ENCODE peak calls at places on chromosomes 3 and 15, in eight cellular contexts. D, B, Z, T, M, Y, U and V are unnamed samples. For H3K27me3, the result is how much of the 10 kb centered on the place peaks cover.

GRCh38 chr3:48215876-48216275 is 7.4 kb upstream of the CAMP start:
- DNase-seq in D (no peak), B (no peak), Z (peak), T (peak), M (no peak), Y (no peak), U (peak), V (no peak)

GRCh38 chr15:40182358-40183029 is 21.6 kb downstream of the BUB1B start:
- DNase-seq in D (no peak), B (no peak), Z (no peak), T (no peak), M (no peak), Y (no peak), U (no peak), V (no peak)

GRCh38 chr3:77041156-77041696 is 1.3 kb downstream of the ROBO2 start:
- DNase-seq in D (no peak), B (no peak), Z (no peak), T (no peak), M (peak), Y (no peak), U (no peak), V (no peak)

GRCh38 chr15:65952425-65953053 is 83.2 kb downstream of the RAB11A start:
- DNase-seq in D (peak), B (no peak), Z (no peak), T (no peak), M (peak), Y (no peak), U (no peak), V (no peak)

GRCh38 chr15:32682569-32682968 is 35.2 kb upstream of the GREM1 start:
- DNase-seq in D (no peak), B (no peak), Z (no peak), T (no peak), M (no peak), Y (no peak), U (no peak), V (no peak)

GRCh38 chr3:181909241-181909640 is 197.5 kb downstream of the SOX2 start:
- DNase-seq in D (no peak), B (no peak), Z (no peak), T (no peak), M (no peak), Y (no peak), U (no peak), V (no peak)

GRCh38 chr15:92869263-92869940 is 30.7 kb upstream of the CHD2 start:
- DNase-seq in D (peak), B (peak), Z (no peak), T (no peak), M (no peak), Y (no peak), U (no peak), V (no peak)

GRCh38 chr15:48865387-48866079 is 12.4 kb upstream of the EID1 start:
- DNase-seq in D (peak), B (no peak), Z (no peak), T (no peak), M (peak), Y (no peak), U (no peak), V (no peak)

GRCh38 chr3:11629716-11630115 is 14.0 kb downstream of the VGLL4 start:
- DNase-seq in D (no peak), B (no peak), Z (no peak), T (no peak), M (no peak), Y (no peak), U (no peak), V (no peak)

GRCh38 chr3:143266936-143267335 is 147.4 kb downstream of the CHST2 start:
- DNase-seq in D (no peak), B (no peak), Z (no peak), T (no peak), M (no peak), Y (no peak), U (no peak), V (no peak)

GRCh38 chr3:194893121-194893979 is 207.7 kb downstream of the FAM43A start:
- DNase-seq in D (no peak), B (no peak), Z (no peak), T (no peak), M (no peak), Y (no peak), U (no peak), V (no peak)

GRCh38 chr3:159711560-159712333 is 276.9 kb upstream of the IL12A start:
- DNase-seq in D (peak), B (no peak), Z (no peak), T (no peak), M (peak), Y (no peak), U (no peak), V (no peak)

GRCh38 chr3:14125193-14126016 is 553 bp downstream of the TMEM43 start:
- DNase-seq in D (peak), B (peak), Z (peak), T (no peak), M (peak), Y (peak), U (peak), V (peak)

GRCh38 chr15:32651229-32651837 is 9.8 kb downstream of the SCG5 start:
- DNase-seq in D (peak), B (no peak), Z (peak), T (no peak), M (peak), Y (peak), U (peak), V (peak)

GRCh38 chr3:64163019-64163754 is 62.1 kb downstream of the PRICKLE2 start:
- DNase-seq in D (no peak), B (peak), Z (no peak), T (no peak), M (no peak), Y (no peak), U (no peak), V (no peak)
- H3K27ac ChIP-seq in D (no peak), B (peak), Z (peak), T (no peak), M (no peak), Y (no peak), U (no peak), V (no peak)

GRCh38 chr3:102466001-102466400 is 31.2 kb downstream of the ZPLD1 start:
- DNase-seq in D (peak), B (no peak), Z (no peak), T (no peak), M (no peak), Y (no peak), U (no peak), V (no peak)
- H3K27me3 ChIP-seq in D (under half), B (under half), Z (under half), T (under half), M (under half), Y (under half), U (under half), V (under half)

GRCh38 chr3:184785856-184786255 is 26.1 kb upstream of the VPS8 start:
- DNase-seq in D (no peak), B (no peak), Z (no peak), T (no peak), M (no peak), Y (no peak), U (no peak), V (no peak)
- H3K27ac ChIP-seq in D (no peak), B (no peak), Z (no peak), T (no peak), M (no peak), Y (no peak), U (no peak), V (no peak)

DNA sequence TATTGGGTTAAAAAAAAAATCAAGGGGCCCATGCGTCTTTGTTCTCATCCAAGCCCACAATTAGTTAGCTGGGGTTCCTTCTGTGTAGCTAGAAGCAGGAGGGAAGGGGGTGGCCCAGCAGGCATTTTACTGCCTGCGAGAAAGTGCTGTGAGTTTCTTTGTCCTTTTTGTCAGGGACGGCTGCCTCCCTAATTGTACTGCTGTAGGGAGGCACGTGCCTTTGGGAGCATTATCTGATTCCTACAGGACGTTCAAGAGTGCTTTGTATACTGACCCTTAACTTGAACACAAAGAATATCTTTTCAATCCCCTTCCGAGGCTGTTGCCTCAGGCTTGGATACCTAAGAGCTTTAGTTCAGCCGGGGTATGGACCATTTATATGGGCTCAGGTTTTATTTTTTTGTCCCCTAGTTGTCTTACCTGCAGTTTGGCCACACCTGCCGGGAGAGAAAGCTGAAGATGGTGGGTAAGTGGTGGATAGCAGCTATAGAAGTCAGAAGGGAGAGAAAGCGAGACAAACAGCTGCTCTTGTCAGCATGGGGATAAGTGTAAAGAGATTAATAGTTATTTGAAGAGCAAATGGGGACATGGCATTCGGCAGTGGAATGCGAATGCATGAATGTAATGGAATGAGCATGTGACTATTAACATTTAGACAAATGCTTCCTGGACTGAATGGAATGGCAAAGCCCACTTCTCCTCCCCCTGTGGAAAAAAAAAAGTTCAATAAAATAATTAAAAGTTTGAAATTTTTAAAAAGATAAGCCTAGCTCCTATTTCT is 175.2 kb downstream of the TP63 start:
- DNase-seq in D (peak), B (no peak), Z (no peak), T (no peak), M (peak), Y (no peak), U (no peak), V (no peak)
- H3K27me3 ChIP-seq in D (under half), B (under half), Z (under half), T (under half), M (half or more), Y (under half), U (under half), V (under half)

DNA sequence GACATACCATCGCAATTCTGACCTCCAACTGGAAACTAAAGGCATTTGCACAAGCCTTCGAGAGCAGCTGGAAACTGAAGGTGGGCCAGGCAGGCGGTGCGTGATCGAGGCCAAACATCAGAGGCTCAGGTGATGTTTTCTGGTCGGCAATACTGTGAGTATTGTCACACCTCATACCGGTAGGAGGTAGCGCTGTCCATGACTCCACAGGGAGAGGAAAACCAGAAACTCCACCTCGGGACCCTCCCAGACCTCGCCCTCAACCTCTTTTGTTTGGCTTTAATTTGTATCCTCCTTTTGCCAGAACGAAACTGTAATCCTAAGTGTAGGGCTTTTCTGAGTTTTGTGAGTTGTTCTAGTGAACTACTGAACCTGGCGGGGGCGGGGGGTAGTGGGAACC is 43.6 kb downstream of the LDHAL6B start:
- DNase-seq in D (no peak), B (no peak), Z (no peak), T (no peak), M (no peak), Y (no peak), U (peak), V (no peak)
- H3K27ac ChIP-seq in D (no peak), B (no peak), Z (no peak), T (no peak), M (no peak), Y (no peak), U (peak), V (no peak)

GRCh38 chr3:55852326-55852725 is 365.2 kb upstream of the WNT5A start:
- DNase-seq in D (no peak), B (no peak), Z (no peak), T (no peak), M (no peak), Y (no peak), U (no peak), V (no peak)
- H3K27me3 ChIP-seq in D (under half), B (under half), Z (under half), T (under half), M (under half), Y (under half), U (under half), V (under half)

GRCh38 chr15:60389261-60390077 is 8.3 kb downstream of the ANXA2 start:
- DNase-seq in D (no peak), B (no peak), Z (no peak), T (no peak), M (no peak), Y (peak), U (no peak), V (no peak)

GRCh38 chr15:60392601-60392985 is 5.2 kb downstream of the ANXA2 start:
- DNase-seq in D (peak), B (no peak), Z (no peak), T (no peak), M (no peak), Y (no peak), U (no peak), V (no peak)

GRCh38 chr15:60390931-60391501 is 6.8 kb downstream of the ANXA2 start:
- DNase-seq in D (peak), B (no peak), Z (peak), T (no peak), M (peak), Y (no peak), U (peak), V (no peak)

GRCh38 chr15:60391722-60392340 is 6.0 kb downstream of the ANXA2 start:
- DNase-seq in D (no peak), B (no peak), Z (no peak), T (no peak), M (no peak), Y (no peak), U (no peak), V (no peak)

DNA sequence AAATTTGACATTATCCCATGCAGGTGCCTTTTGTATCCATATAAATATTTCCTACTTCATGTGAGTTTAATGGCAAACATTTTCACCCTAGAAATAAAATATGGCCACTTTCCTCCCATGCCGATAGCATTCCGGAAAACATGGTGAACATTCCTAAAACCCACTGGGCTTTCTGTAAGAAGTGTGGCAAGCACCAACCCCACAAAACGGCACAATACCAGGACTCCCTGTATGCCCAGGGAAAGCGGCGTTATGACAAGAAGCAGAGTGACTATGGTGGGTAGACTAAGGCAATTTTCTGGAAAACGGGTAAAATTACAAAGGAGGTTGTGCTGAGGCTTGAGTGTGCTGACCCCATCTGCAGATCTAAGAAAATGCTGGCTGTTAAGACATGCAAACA is 7.6 kb downstream of the ANXA2 start:
- DNase-seq in D (no peak), B (no peak), Z (no peak), T (no peak), M (no peak), Y (no peak), U (no peak), V (no peak)
- H3K27ac ChIP-seq in D (no peak), B (peak), Z (peak), T (no peak), M (no peak), Y (no peak), U (peak), V (no peak)